ENCODE peak calls at places on chromosome 1, in eight cellular contexts. E is HL-60, Y is PC-9, S is AG10803, Z is fibroblast of lung, O is lower lobe of right lung, T is epithelial cell of esophagus, D is cardiac muscle cell. Q is an unnamed sample.

GRCh38 chr1:61450454-61451213 is 274.3 kb downstream of the TM2D1 start:
- DNase-seq in O (no peak), S (peak; percentile 21), E (no peak), Z (peak; percentile 20), T (no peak), Y (no peak), D (peak; percentile 66), Q (no peak)

GRCh38 chr1:231937013-231937754 is 310.6 kb downstream of the DISC1 start:
- DNase-seq in S (no peak), E (no peak), T (no peak), D (peak; percentile 76), O (peak; percentile 58), Y (no peak), Z (no peak), Q (no peak)

GRCh38 chr1:15966081-15966955 is 9.6 kb downstream of the ZBTB17 start:
- DNase-seq in Y (no peak), O (no peak), D (no peak), Z (peak; percentile 52), S (peak; percentile 46), T (peak; percentile 46), E (no peak), Q (no peak)

GRCh38 chr1:2523891-2524609 is 2.3 kb downstream of the PANK4 start:
- DNase-seq in O (no peak), D (no peak), Y (no peak), Z (no peak), T (no peak), E (no peak), S (no peak), Q (no peak)

GRCh38 chr1:97006044-97006676 is 284.6 kb downstream of the PTBP2 start:
- DNase-seq in T (peak; percentile 13), Y (peak; percentile 29), E (no peak), Z (peak; percentile 94), D (peak; percentile 87), O (no peak), S (peak; percentile 75), Q (peak; percentile 26)

GRCh38 chr1:82386365-82387069 is 585.8 kb downstream of the ADGRL2 start:
- DNase-seq in O (no peak), E (no peak), S (no peak), T (peak; percentile 46), Y (no peak), D (no peak), Z (no peak), Q (no peak)

GRCh38 chr1:27594542-27595510 is 9.1 kb downstream of the AHDC1 start:
- DNase-seq in E (no peak), S (peak; percentile 48), D (no peak), Z (peak; percentile 71), O (no peak), Y (no peak), T (peak; percentile 51), Q (no peak)

GRCh38 chr1:960371-961131 is at the start of gene KLHL17:
- DNase-seq in D (peak; percentile 75), T (peak; percentile 80), E (no peak), S (peak; percentile 70), Z (peak; percentile 62), Y (peak; percentile 67), O (peak; percentile 87), Q (no peak)

GRCh38 chr1:247908761-247909160 is 11.3 kb upstream of the OR2T8 start:
- DNase-seq in S (no peak), T (no peak), O (no peak), D (no peak), Y (no peak), E (no peak), Z (no peak), Q (no peak)

GRCh38 chr1:247906504-247907047 is 11.2 kb downstream of the OR2W3 start:
- DNase-seq in Z (peak; percentile 45), O (no peak), T (peak; percentile 46), S (no peak), Y (no peak), E (no peak), D (peak; percentile 0), Q (no peak)

GRCh38 chr1:247905181-247905580 is 9.8 kb downstream of the OR2W3 start:
- DNase-seq in E (no peak), O (no peak), S (no peak), Z (no peak), Y (no peak), T (no peak), D (no peak), Q (no peak)

GRCh38 chr1:247904122-247904521 is 8.7 kb downstream of the OR2W3 start:
- DNase-seq in O (no peak), D (no peak), Z (no peak), E (no peak), Y (no peak), T (no peak), S (no peak), Q (no peak)

GRCh38 chr1:247905899-247906503 is 10.6 kb downstream of the OR2W3 start:
- DNase-seq in S (no peak), E (no peak), T (no peak), Z (no peak), O (no peak), D (no peak), Y (no peak), Q (no peak)
- H3K4me3 ChIP-seq in S (no peak overlapping the region), E (peak overlapping the region; percentile 20), T (no peak overlapping the region), Z (no peak overlapping the region), O (peak overlapping the region; percentile 37), D (no peak overlapping the region), Y (no peak overlapping the region), Q (no peak overlapping the region)

GRCh38 chr1:37875833-37876232 is 16.4 kb upstream of the MTF1 start:
- DNase-seq in Z (no peak), E (no peak), O (no peak), S (no peak), T (peak; percentile 57), D (peak; percentile 16), Y (no peak), Q (no peak)
- TF ChIP-seq CTCF in Z (no peak), E (peak; percentile 7), O (no peak), S (no peak), T (peak; percentile 53), D (peak; percentile 22), Y (peak; percentile 56), Q (no peak)

GRCh38 chr1:243505986-243506689 is 250.3 kb downstream of the SDCCAG8 start:
- DNase-seq in Z (no peak), S (no peak), T (no peak), D (peak; percentile 49), O (no peak), E (no peak), Y (no peak), Q (no peak)
- H3K4me3 ChIP-seq in Z (no peak overlapping the region), S (no peak overlapping the region), T (no peak overlapping the region), D (no peak overlapping the region), O (no peak overlapping the region), E (no peak overlapping the region), Y (no peak overlapping the region), Q (no peak overlapping the region)

DNA sequence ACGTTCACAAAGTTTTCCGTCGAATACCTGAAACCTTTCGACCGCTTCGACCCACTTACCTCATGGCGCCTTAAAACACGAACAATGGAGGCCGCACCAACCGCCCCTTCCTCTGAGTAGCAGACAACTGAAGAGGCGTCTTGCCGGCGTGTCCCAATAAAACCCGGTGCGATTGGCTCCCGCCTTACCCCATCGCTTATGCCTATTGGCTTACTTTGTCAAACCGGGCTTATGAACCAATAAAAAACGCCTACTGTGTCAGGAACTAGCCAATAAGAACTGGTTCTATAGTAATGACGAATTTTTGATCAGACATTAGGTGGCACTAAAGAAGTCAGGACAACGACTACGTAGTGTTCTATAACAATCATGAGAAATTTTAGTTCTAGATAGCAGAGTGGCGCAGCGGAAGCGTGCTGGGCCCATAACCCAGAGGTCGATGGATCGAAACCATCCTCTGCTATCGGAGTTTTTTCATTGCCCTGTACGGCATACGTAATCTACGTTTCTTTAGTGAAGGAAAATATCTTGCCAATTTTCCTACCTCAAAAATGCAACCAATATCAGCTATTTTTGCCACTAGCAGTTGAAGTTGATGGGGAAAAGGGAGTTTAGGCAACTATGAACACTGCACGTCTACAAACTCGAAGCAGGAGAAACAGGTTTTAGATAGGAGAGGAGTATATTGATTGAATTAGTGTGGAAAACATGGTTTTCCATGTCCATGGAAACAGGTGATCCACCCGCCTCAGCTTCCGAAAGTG is at the start of gene ILF2:
- DNase-seq in O (peak; percentile 96), D (peak; percentile 100), Y (peak; percentile 94), S (peak; percentile 100), Z (peak; percentile 100), T (peak; percentile 100), E (peak; percentile 100), Q (peak; percentile 100)
- TF ChIP-seq CTCF in O (peak; percentile 37), D (peak; percentile 33), Y (peak; percentile 14), S (peak; percentile 37), Z (peak; percentile 17), T (no peak), E (no peak), Q (no peak)

GRCh38 chr1:154496381-154496780 is 5.6 kb upstream of the TDRD10 start:
- DNase-seq in D (no peak), T (no peak), Z (no peak), O (no peak), S (no peak), Y (no peak), E (no peak), Q (no peak)

GRCh38 chr1:154497026-154497806 is 4.8 kb upstream of the TDRD10 start:
- DNase-seq in S (no peak), T (no peak), D (peak; percentile 32), O (peak; percentile 56), Z (no peak), E (no peak), Y (no peak), Q (no peak)

GRCh38 chr1:154493276-154493675 is 8.7 kb upstream of the TDRD10 start:
- DNase-seq in E (no peak), Z (no peak), D (no peak), Y (no peak), T (no peak), S (no peak), O (peak; percentile 57), Q (no peak)

GRCh38 chr1:154492115-154492514 is 9.9 kb upstream of the TDRD10 start:
- DNase-seq in E (no peak), O (no peak), S (no peak), Y (no peak), T (no peak), Z (no peak), D (no peak), Q (no peak)

DNA sequence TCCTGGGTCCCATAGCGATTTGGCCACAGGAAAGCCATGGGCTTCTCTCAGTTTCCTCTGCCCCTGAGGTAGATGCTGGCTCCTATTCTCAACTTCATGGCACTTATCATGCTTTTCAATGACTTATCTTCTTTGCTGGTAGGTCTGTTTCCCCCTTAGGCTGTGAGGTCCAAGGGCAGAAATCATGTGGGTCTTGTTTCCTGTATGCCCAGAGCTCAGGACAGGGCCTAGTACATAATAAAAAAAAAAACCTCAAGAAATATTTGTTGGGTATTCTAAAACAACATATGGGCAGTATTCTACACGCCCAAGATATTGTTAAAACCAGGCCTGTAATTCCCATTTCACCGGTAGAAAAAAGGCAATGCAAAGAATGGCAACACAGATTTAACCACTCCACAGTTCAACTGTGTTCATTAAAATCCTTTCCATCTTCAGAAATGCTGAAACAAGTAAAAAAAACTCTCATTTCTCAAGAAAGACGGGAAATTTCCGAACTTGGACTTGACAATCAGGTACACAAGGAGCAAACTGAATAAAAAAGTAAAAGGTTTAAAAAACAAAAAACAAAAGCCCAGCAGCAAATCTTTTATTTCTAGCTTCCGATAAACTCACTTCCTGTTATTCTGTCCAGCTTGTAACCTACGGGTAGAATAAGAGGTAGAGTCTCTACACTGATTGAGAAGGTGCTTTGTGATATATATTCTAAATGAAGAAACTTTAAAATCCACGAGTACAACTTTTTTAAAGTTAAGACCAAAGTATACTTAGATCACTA is 6.3 kb upstream of the TDRD10 start:
- DNase-seq in D (no peak), E (no peak), Y (no peak), Z (no peak), T (no peak), O (no peak), S (no peak), Q (no peak)
- H3K4me3 ChIP-seq in D (no peak overlapping the region), E (no peak overlapping the region), Y (no peak overlapping the region), Z (no peak overlapping the region), T (no peak overlapping the region), O (no peak overlapping the region), S (no peak overlapping the region), Q (no peak overlapping the region)

GRCh38 chr1:20195464-20195780 is 9.1 kb upstream of the PLA2G2C start:
- DNase-seq in T (no peak), Y (no peak), O (no peak), Z (no peak), E (no peak), S (no peak), D (no peak), Q (no peak)
- TF ChIP-seq CTCF in T (no peak), Y (peak; percentile 28), O (no peak), Z (no peak), E (no peak), S (no peak), D (no peak), Q (no peak)